ENCODE peak calls at places on chromosomes 13 and 19, in five cellular contexts. O is A673, X is tibial nerve, V is prostate gland, N is cardiac fibroblast. H is an unnamed sample.

GRCh38 chr13:28337196-28338045 is 157.5 kb downstream of the FLT1 start:
- DNase-seq in O (peak; percentile 69), X (no peak), V (no peak), N (peak; percentile 73), H (peak; percentile 59)

GRCh38 chr13:84431646-84432045 is 549.4 kb upstream of the SLITRK1 start:
- DNase-seq in O (peak; percentile 4), X (no peak), V (no peak), N (peak; percentile 44), H (peak; percentile 50)

GRCh38 chr19:34998777-34999497 is 1.2 kb upstream of the GRAMD1A start:
- DNase-seq in O (no peak), X (no peak), V (no peak), N (no peak), H (no peak)

GRCh38 chr13:51793570-51794273 is 10.2 kb downstream of the DHRS12 start:
- DNase-seq in O (peak; percentile 51), X (no peak), V (no peak), N (peak; percentile 85), H (peak; percentile 84)

GRCh38 chr19:41705393-41706174 is 2.8 kb upstream of the CEACAM5 start:
- DNase-seq in O (peak; percentile 34), X (no peak), V (no peak), N (peak; percentile 4), H (peak; percentile 17)

GRCh38 chr13:80334582-80335260 is 6.2 kb downstream of the SPRY2 start:
- DNase-seq in O (peak; percentile 80), X (no peak), V (no peak), N (peak; percentile 69), H (peak; percentile 37)

GRCh38 chr13:80339578-80339840 is 1.4 kb downstream of the SPRY2 start:
- DNase-seq in O (peak; percentile 35), X (no peak), V (peak; percentile 8), N (peak; percentile 42), H (no peak)

GRCh38 chr13:52617070-52618060 is 24.9 kb upstream of the HNRNPA1L2 start:
- DNase-seq in O (peak; percentile 94), X (peak; percentile 66), V (peak; percentile 65), N (peak; percentile 89), H (peak; percentile 91)

GRCh38 chr19:48445256-48445605 is 552 bp upstream of the GRWD1 start:
- DNase-seq in O (peak; percentile 89), X (peak; percentile 49), V (peak; percentile 41), N (peak; percentile 94), H (peak; percentile 98)

GRCh38 chr19:29448046-29448445 is 77.7 kb upstream of the VSTM2B start:
- DNase-seq in O (no peak), X (no peak), V (no peak), N (no peak), H (no peak)

GRCh38 chr19:19539738-19540703 is 2.0 kb downstream of the CILP2 start:
- DNase-seq in O (peak; percentile 74), X (no peak), V (peak; percentile 53), N (peak; percentile 50), H (peak; percentile 80)

GRCh38 chr19:50344661-50345318 is 15.6 kb upstream of the KCNC3 start:
- DNase-seq in O (no peak), X (no peak), V (no peak), N (no peak), H (no peak)

GRCh38 chr19:44951179-44952159 is 3.7 kb upstream of the CLPTM1 start:
- DNase-seq in O (peak; percentile 87), X (peak; percentile 86), V (peak; percentile 65), N (peak; percentile 88), H (peak; percentile 90)

GRCh38 chr13:33189470-33189869 is 96.1 kb downstream of the STARD13 start:
- DNase-seq in O (no peak), X (no peak), V (no peak), N (no peak), H (no peak)

GRCh38 chr19:29551774-29552173 is 26.0 kb downstream of the VSTM2B start:
- DNase-seq in O (no peak), X (no peak), V (no peak), N (no peak), H (no peak)

GRCh38 chr19:53328967-53329366 is 4.6 kb upstream of the ZNF845 start:
- DNase-seq in O (no peak), X (no peak), V (no peak), N (peak; percentile 51), H (peak; percentile 5)

GRCh38 chr13:62357887-62358645 is 942.4 kb upstream of the PCDH20 start:
- DNase-seq in O (peak; percentile 77), X (no peak), V (no peak), N (peak; percentile 19), H (peak; percentile 83)

GRCh38 chr13:60922526-60923231 is 493.0 kb downstream of the PCDH20 start:
- DNase-seq in O (no peak), X (no peak), V (no peak), N (peak; percentile 1), H (no peak)

GRCh38 chr19:35545855-35546381 is 492 bp downstream of the TMEM147 start:
- DNase-seq in O (peak; percentile 47), X (no peak), V (no peak), N (peak; percentile 26), H (peak; percentile 18)

GRCh38 chr13:73167046-73167820 is 108.4 kb downstream of the KLF5 start:
- DNase-seq in O (no peak), X (no peak), V (no peak), N (no peak), H (no peak)

GRCh38 chr19:13058951-13059660 is 43.6 kb downstream of the LYL1 start:
- DNase-seq in O (no peak), X (peak; percentile 49), V (no peak), N (no peak), H (no peak)

GRCh38 chr13:27022571-27023311 is 148.9 kb downstream of the USP12 start:
- DNase-seq in O (no peak), X (no peak), V (peak; percentile 43), N (peak; percentile 20), H (peak; percentile 71)

GRCh38 chr13:42852102-42852501 is 70.7 kb downstream of the FAM216B start:
- DNase-seq in O (no peak), X (no peak), V (no peak), N (no peak), H (no peak)

GRCh38 chr19:658916-659839 is 3.8 kb downstream of the RNF126 start:
- DNase-seq in O (no peak), X (no peak), V (peak; percentile 79), N (peak; percentile 78), H (no peak)

GRCh38 chr19:41226053-41226873 is 7.2 kb downstream of the AXL start:
- DNase-seq in O (peak; percentile 52), X (peak; percentile 47), V (peak; percentile 37), N (peak; percentile 82), H (peak; percentile 77)

GRCh38 chr19:7534531-7534980 is 961 bp upstream of the PNPLA6 start:
- DNase-seq in O (peak; percentile 86), X (peak; percentile 69), V (peak; percentile 36), N (peak; percentile 60), H (peak; percentile 70)

GRCh38 chr19:39232708-39233107 is 12.1 kb downstream of the IFNL3 start:
- DNase-seq in O (no peak), X (no peak), V (no peak), N (no peak), H (no peak)

GRCh38 chr19:39224910-39225309 is 19.9 kb downstream of the IFNL3 start:
- DNase-seq in O (no peak), X (no peak), V (no peak), N (no peak), H (no peak)

GRCh38 chr19:39230096-39230764 is 14.6 kb downstream of the IFNL3 start:
- DNase-seq in O (no peak), X (no peak), V (no peak), N (no peak), H (no peak)
- TF ChIP-seq CTCF in O (no peak), X (no peak), V (no peak), N (no peak), H (no peak)

DNA sequence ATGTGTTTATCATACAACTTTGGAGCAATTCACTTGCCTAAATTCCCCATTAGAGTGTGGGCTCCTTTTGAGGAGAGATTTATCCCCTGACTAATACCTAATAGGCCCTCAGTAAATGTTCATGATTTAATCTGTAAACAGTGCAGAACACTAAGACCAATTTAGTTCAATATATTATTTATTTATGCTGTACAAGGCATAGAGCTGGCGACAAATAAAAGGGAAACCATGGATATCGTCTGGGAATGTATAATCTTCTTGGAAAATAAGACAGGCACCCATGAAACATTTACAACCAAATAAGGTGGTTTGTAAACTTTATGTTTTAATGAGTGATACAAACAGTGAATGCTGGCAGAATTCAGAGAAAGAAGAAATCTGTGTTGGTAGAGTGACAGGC is 106.2 kb upstream of the MIR17HG start:
- DNase-seq in O (no peak), X (no peak), V (peak; percentile 30), N (no peak), H (no peak)
- H3K4me3 ChIP-seq in O (no peak overlapping the region), X (no peak overlapping the region), V (no peak overlapping the region), N (no peak overlapping the region), H (no peak overlapping the region)

GRCh38 chr19:4385291-4386037 is 14.9 kb downstream of the SH3GL1 start:
- DNase-seq in O (no peak), X (no peak), V (no peak), N (no peak), H (no peak)

GRCh38 chr19:4389064-4389375 is 11.3 kb downstream of the SH3GL1 start:
- DNase-seq in O (no peak), X (no peak), V (no peak), N (no peak), H (no peak)

GRCh38 chr19:4389511-4390016 is 10.8 kb downstream of the SH3GL1 start:
- DNase-seq in O (no peak), X (no peak), V (no peak), N (no peak), H (no peak)

GRCh38 chr19:4388171-4389063 is 11.9 kb downstream of the SH3GL1 start:
- DNase-seq in O (no peak), X (no peak), V (peak; percentile 75), N (no peak), H (no peak)

GRCh38 chr19:4386038-4386782 is 14.1 kb downstream of the SH3GL1 start:
- DNase-seq in O (no peak), X (no peak), V (no peak), N (no peak), H (no peak)
- TF ChIP-seq CTCF in O (no peak), X (no peak), V (no peak), N (peak; percentile 20), H (peak; percentile 33)

DNA sequence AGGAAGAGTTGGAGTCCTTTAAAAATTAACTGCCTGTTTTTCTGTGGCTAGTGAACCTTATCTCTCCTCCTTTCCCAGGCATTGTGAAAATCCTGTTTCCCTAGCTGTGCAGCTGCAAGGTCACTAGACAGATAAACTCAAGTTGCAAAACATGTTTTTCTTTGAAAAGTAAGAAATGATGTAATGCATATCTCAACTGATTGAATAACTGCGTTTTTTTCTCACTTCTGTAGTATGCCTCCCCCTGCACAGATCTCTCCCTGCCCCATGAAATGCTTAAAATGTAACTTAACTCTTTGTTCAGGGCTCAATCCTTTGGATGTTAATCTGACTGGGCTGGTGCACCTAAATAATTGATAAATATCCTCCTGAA is 27.7 kb upstream of the CYSLTR2 start:
- DNase-seq in O (no peak), X (no peak), V (no peak), N (peak; percentile 45), H (peak; percentile 91)
- H3K4me3 ChIP-seq in O (no peak overlapping the region), X (no peak overlapping the region), V (no peak overlapping the region), N (no peak overlapping the region), H (no peak overlapping the region)

H was measured in choroid plexus epithelial cell.